ENCODE peak calls at places on chromosomes 13 and 19, in six cellular contexts. K is PC-3, W is OCI-LY7, G is astrocyte, D is neural progenitor cell, A is hepatocyte. X is an unnamed sample.

GRCh38 chr19:14022469-14022868 is 5.5 kb upstream of the RLN3 start:
- DNase-seq in A (no peak), K (peak; percentile 57), G (peak; percentile 64), W (no peak), D (no peak), X (no peak)

GRCh38 chr19:38034153-38034835 is 127.3 kb downstream of the SIPA1L3 start:
- DNase-seq in W (peak; percentile 70), G (peak; percentile 86), K (no peak), A (no peak), D (no peak), X (no peak)

GRCh38 chr13:100108913-100109507 is 20.1 kb downstream of the PCCA start:
- DNase-seq in K (no peak), G (no peak), D (no peak), A (no peak), W (no peak), X (no peak)

GRCh38 chr13:38223093-38223492 is 126.6 kb upstream of the UFM1 start:
- DNase-seq in A (peak; percentile 19), G (peak; percentile 26), D (peak; percentile 66), K (peak; percentile 19), W (no peak), X (peak; percentile 11)

GRCh38 chr19:28500982-28501633 is 711.8 kb downstream of the UQCRFS1 start:
- DNase-seq in A (no peak), K (no peak), G (no peak), D (no peak), W (no peak), X (no peak)

GRCh38 chr13:27182054-27182453 is 10.4 kb upstream of the USP12 start:
- DNase-seq in K (no peak), A (no peak), D (no peak), W (no peak), G (no peak), X (no peak)

GRCh38 chr13:44086389-44086788 is 206.7 kb downstream of the LACC1 start:
- DNase-seq in W (no peak), D (no peak), G (no peak), A (no peak), K (no peak), X (no peak)

GRCh38 chr19:15448778-15449619 is 757 bp downstream of the WIZ start:
- DNase-seq in K (no peak), A (peak; percentile 37), D (peak; percentile 42), G (no peak), W (peak; percentile 27), X (peak; percentile 95)

GRCh38 chr19:41868989-41869300 is 8.1 kb upstream of the CD79A start:
- DNase-seq in W (no peak), D (no peak), A (no peak), G (no peak), K (no peak), X (no peak)

GRCh38 chr13:59863621-59864020 is 300.1 kb downstream of the DIAPH3 start:
- DNase-seq in A (no peak), K (no peak), G (no peak), D (no peak), W (no peak), X (no peak)

GRCh38 chr13:32036762-32037161 is 5.2 kb downstream of the FRY start:
- DNase-seq in A (no peak), K (no peak), D (no peak), W (no peak), G (no peak), X (no peak)

DNA sequence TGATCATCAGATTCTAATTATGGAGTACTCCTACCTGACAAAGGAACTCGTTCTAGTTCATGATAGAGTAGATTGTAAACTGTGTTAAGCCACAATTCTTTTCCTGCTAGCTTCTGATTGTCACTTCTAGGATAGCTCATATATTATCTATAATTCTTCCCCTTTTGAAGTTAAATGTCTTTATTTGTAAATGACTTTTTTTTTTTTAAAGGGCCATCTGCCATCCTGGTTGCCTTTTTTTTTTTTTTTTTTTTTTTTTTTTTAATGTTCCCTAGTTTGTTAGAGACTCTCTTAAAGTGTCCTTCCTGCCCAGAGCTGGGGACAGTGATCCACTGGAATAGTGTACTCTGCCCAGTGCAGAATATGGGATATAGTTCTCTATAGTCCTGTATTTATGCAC is 4.3 kb downstream of the CHAMP1 start:
- DNase-seq in W (no peak), A (no peak), D (no peak), K (no peak), G (no peak), X (no peak)
- H4K20me1 ChIP-seq in W (peaks cover 40% of the 10 kb centered on the region), A (peaks cover 54% of the 10 kb centered on the region), D (peaks cover 57% of the 10 kb centered on the region), K (peaks cover 28% of the 10 kb centered on the region), G (peaks cover 57% of the 10 kb centered on the region), X (peaks cover 22% of the 10 kb centered on the region)

GRCh38 chr19:11159598-11160001 is 4.0 kb upstream of the SPC24 start:
- DNase-seq in W (no peak), K (no peak), D (no peak), G (no peak), A (no peak), X (peak; percentile 38)
- H3K4me1 ChIP-seq in W (peaks cover 8% of the 10 kb centered on the region), K (peaks cover 5% of the 10 kb centered on the region), D (peaks cover 2% of the 10 kb centered on the region), G (peaks cover 4% of the 10 kb centered on the region), A (peaks cover 19% of the 10 kb centered on the region), X (peaks cover 29% of the 10 kb centered on the region)

GRCh38 chr19:11295665-11296245 is at the start of gene TSPAN16:
- DNase-seq in K (no peak), G (no peak), W (no peak), D (peak; percentile 10), A (no peak), X (no peak)
- TF ChIP-seq CTCF in K (peak; percentile 38), G (no peak), W (peak; percentile 17), D (peak; percentile 8), A (no peak), X (peak; percentile 8)

DNA sequence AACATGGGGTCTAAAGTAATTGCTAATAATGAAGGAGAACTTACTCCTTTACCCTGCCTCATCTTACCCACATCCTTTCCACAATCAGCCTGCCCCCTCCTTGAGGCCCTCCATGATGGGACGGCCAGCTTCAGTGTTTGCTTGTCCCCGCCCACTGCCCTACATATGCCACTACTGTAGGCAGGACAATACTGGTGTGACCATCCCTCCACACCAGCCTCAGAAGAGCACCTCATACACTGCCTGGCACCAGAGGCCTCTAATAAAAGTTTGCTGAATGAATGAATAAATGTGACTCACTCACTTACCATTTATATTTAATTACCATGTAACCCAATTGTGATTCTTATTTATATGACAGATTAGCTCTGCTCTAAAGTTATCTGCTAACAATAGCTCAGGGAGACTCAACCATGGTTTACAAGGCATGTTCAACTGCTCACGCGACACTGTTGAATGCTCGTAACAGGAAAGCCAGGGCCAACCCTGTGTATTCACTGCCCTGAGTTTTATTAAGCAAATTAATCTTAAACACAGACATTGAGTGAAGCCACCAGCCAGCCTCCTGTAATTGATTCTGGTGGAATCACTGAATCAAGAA is 65.9 kb upstream of the DOCK9 start:
- DNase-seq in G (peak; percentile 53), A (no peak), D (no peak), W (no peak), K (peak; percentile 54), X (no peak)
- H4K20me1 ChIP-seq in G (no peaks in the 10 kb centered on the region), A (no peaks in the 10 kb centered on the region), D (no peaks in the 10 kb centered on the region), W (no peaks in the 10 kb centered on the region), K (no peaks in the 10 kb centered on the region), X (no peaks in the 10 kb centered on the region)